ENCODE peak calls at places on chromosomes 12 and 14, in eight cellular contexts. Z is GM20000, Q is foreskin fibroblast, I is cardiac fibroblast, S is B cell, X is HFF-Myc, R is nephron progenitor cell, E is BJ. W is an unnamed sample.

GRCh38 chr12:12718853-12719252 is 1.7 kb downstream of the CDKN1B start:
- DNase-seq in R (peak), E (no peak), X (no peak), S (no peak), I (peak), Q (no peak), Z (no peak), W (no peak)

GRCh38 chr12:58285551-58285950 is 344.2 kb downstream of the ATP23 start:
- DNase-seq in Z (no peak), S (no peak), Q (no peak), R (peak), X (no peak), E (no peak), I (no peak), W (no peak)

GRCh38 chr12:20852649-20853048 is 42.1 kb downstream of the SLCO1B3 start:
- DNase-seq in Z (no peak), Q (no peak), X (no peak), S (no peak), R (no peak), I (no peak), E (no peak), W (no peak)

GRCh38 chr14:100741956-100742355 is 15.3 kb downstream of the DLK1 start:
- DNase-seq in Z (no peak), X (no peak), E (no peak), Q (no peak), S (no peak), I (no peak), R (no peak), W (no peak)

GRCh38 chr14:68593806-68594536 is 198.9 kb downstream of the ZFP36L1 start:
- DNase-seq in I (no peak), Z (no peak), E (no peak), S (peak), X (no peak), R (peak), Q (no peak), W (no peak)

GRCh38 chr12:124684971-124685688 is 117.7 kb upstream of the NCOR2 start:
- DNase-seq in R (no peak), S (no peak), I (peak), Q (peak), Z (no peak), X (peak), E (no peak), W (no peak)

GRCh38 chr14:71647086-71647784 is 285.0 kb upstream of the RGS6 start:
- DNase-seq in Z (no peak), Q (no peak), S (no peak), E (no peak), I (no peak), X (no peak), R (no peak), W (no peak)

GRCh38 chr14:29717906-29718305 is 209.7 kb downstream of the PRKD1 start:
- DNase-seq in R (no peak), E (no peak), I (no peak), X (no peak), Z (no peak), S (no peak), Q (peak), W (no peak)

GRCh38 chr14:54781936-54782802 is 120.5 kb downstream of the GCH1 start:
- DNase-seq in S (no peak), Z (no peak), R (no peak), E (no peak), Q (no peak), I (no peak), X (no peak), W (no peak)

GRCh38 chr14:25032092-25032784 is 17.7 kb downstream of the STXBP6 start:
- DNase-seq in X (no peak), R (no peak), Q (no peak), Z (no peak), S (no peak), E (no peak), I (no peak), W (no peak)

GRCh38 chr12:88627501-88627900 is 47.2 kb upstream of the KITLG start:
- DNase-seq in Z (no peak), Q (no peak), X (no peak), I (no peak), E (no peak), S (no peak), R (no peak), W (no peak)

GRCh38 chr12:107404981-107405380 is 280.6 kb upstream of the PWP1 start:
- DNase-seq in I (peak), X (no peak), Z (peak), S (no peak), E (no peak), R (no peak), Q (no peak), W (peak)

GRCh38 chr12:115543269-115543668 is 734.2 kb downstream of the MED13L start:
- DNase-seq in I (no peak), Z (no peak), Q (no peak), S (no peak), R (no peak), E (no peak), X (peak), W (no peak)

GRCh38 chr14:65382586-65382985 is 29.9 kb upstream of the FUT8 start:
- DNase-seq in Z (no peak), S (no peak), E (no peak), I (no peak), X (no peak), R (no peak), Q (no peak), W (no peak)

GRCh38 chr12:131135786-131136538 is 182.3 kb downstream of the ADGRD1 start:
- DNase-seq in R (no peak), E (no peak), X (no peak), S (peak), I (no peak), Q (no peak), Z (no peak), W (no peak)

GRCh38 chr14:56998728-56999127 is 188.4 kb upstream of the OTX2 start:
- DNase-seq in R (no peak), Z (no peak), E (no peak), Q (no peak), X (no peak), S (no peak), I (no peak), W (no peak)

GRCh38 chr14:76848879-76849278 is 22.7 kb downstream of the LRRC74A start:
- DNase-seq in R (no peak), S (no peak), Q (no peak), Z (no peak), I (no peak), X (no peak), E (no peak), W (no peak)
- TF ChIP-seq CTCF in R (no peak), S (no peak), Q (no peak), Z (no peak), I (no peak), X (no peak), E (no peak), W (no peak)

GRCh38 chr12:13961983-13962382 is 19.4 kb downstream of the GRIN2B start:
- DNase-seq in I (no peak), E (no peak), X (no peak), R (no peak), S (no peak), Q (no peak), Z (no peak), W (no peak)

GRCh38 chr12:13959131-13959734 is 22.2 kb downstream of the GRIN2B start:
- DNase-seq in S (no peak), E (no peak), R (no peak), I (no peak), Q (no peak), Z (no peak), X (no peak), W (no peak)

GRCh38 chr12:13964666-13965065 is 16.7 kb downstream of the GRIN2B start:
- DNase-seq in Q (no peak), S (no peak), R (no peak), E (no peak), X (no peak), Z (no peak), I (no peak), W (no peak)

GRCh38 chr12:13957576-13957975 is 23.8 kb downstream of the GRIN2B start:
- DNase-seq in I (no peak), Z (no peak), R (no peak), E (no peak), S (no peak), X (no peak), Q (no peak), W (no peak)

GRCh38 chr12:13962699-13963098 is 18.7 kb downstream of the GRIN2B start:
- DNase-seq in Z (no peak), X (no peak), S (no peak), I (no peak), Q (no peak), E (no peak), R (peak), W (no peak)
- TF ChIP-seq CTCF in Z (peak), X (no peak), S (peak), I (no peak), Q (no peak), E (peak), R (peak), W (no peak)

DNA sequence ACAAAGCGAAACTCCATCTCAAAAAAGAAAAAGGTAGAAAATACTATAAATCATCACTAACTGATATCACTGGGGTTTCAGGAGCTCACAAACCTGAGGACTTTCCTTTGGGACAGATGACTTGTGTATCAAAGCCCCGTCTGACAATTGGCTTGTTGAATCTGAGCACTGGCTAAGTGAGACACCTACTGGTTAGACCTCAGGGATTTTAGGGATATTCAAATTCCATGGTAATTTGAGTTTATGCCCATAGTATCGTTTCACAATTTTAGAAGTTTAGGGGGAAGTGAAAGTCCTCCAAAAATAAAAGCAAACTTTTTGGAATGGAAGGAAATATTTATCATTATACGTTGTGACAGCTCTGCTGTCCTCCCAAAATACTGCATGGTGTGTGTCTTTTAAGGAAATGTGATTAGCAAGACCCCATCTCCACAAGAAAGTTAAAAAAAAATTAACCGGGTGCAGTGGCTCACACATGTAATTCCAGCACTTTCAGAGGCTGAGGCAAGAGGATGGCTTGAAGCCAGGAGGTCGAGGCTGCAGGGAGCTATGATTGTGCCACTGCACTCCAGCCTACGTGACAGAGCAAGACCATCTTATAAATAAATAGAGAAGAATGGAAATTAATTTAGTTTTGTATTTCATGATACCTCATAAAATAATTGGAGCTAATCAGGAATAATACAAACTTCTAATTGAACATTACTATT is 49.2 kb downstream of the FBXL14 start:
- DNase-seq in R (no peak), X (no peak), S (no peak), I (peak), E (no peak), Q (no peak), Z (no peak), W (no peak)
- TF ChIP-seq CTCF in R (no peak), X (peak), S (no peak), I (peak), E (peak), Q (peak), Z (no peak), W (no peak)

DNA sequence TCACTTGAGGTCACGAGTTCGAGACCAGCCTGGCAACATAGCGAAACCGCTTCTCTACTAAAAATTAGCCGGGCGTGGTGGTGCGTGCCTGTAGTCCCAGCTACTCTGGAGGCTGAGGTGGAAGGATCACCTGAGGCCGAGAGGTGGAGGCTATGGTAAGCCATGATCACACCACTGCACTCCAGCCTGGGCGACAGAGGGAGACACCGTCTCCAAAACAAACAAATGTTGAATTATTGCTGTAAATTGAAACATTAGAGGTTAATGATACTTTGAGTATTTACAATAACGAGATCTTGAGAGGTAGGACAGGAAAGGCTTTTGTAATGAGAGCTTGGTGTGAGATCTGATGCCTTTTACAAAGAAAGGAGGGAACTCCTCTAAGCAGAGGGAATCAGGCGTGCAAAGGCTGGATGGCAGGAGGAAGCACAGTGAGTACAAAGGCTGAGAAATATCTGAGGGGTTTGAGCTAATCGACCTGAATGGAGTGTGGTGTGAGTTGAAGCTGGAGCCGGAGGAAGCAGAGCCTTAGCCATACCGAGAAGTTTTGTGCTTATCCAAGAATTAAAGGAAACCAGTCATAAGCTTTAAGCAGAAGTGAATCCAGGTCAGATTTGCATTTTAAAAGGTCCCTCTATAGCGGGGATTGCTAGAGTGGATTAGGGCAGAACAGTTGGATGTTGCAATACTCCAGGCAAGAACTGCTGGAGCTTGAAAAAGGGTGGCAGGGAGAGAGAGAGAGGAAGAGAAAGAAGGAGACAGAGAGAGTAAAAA is 1.1 kb downstream of the RHNO1 start:
- DNase-seq in I (peak), E (no peak), X (no peak), Q (peak), Z (peak), R (no peak), S (no peak), W (no peak)
- TF ChIP-seq CTCF in I (no peak), E (peak), X (no peak), Q (no peak), Z (no peak), R (no peak), S (no peak), W (no peak)

GRCh38 chr14:23351681-23352505 is 794 bp downstream of the SLC22A17 start:
- DNase-seq in E (no peak), R (peak), I (no peak), Z (peak), S (no peak), Q (no peak), X (no peak), W (no peak)

GRCh38 chr14:23353433-23353780 is 720 bp upstream of the SLC22A17 start:
- DNase-seq in R (no peak), S (no peak), X (no peak), I (no peak), Z (no peak), Q (no peak), E (no peak), W (no peak)

GRCh38 chr14:23356036-23356435 is 3.3 kb upstream of the SLC22A17 start:
- DNase-seq in R (no peak), S (no peak), Z (no peak), X (no peak), E (no peak), Q (no peak), I (no peak), W (no peak)

GRCh38 chr14:23354990-23355389 is 2.3 kb upstream of the SLC22A17 start:
- DNase-seq in X (no peak), E (no peak), Q (no peak), S (no peak), R (no peak), Z (no peak), I (no peak), W (no peak)

GRCh38 chr14:23352506-23353432 is at the start of gene SLC22A17:
- DNase-seq in Q (peak), S (peak), R (peak), E (peak), X (no peak), Z (no peak), I (peak), W (no peak)
- TF ChIP-seq CTCF in Q (peak), S (no peak), R (peak), E (peak), X (no peak), Z (no peak), I (no peak), W (no peak)

DNA sequence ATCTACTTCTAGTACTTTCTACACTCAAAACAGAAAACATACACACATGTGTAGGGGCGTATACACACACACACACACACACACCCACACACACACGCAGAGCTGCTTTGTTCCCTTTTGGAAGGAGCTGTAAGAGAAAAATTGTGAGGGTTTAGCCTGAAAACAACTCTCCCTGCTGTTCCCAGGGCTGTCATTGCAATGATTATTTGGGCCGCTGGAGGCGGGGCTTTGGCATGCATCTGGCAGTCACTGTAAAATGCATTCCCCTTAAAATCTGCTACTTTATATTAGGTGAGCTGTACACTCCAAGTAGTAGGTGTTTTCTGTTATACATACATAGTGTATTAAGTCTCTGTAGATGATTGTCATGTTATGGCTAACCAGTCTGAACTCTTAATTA is 29.1 kb upstream of the SLC38A2 start:
- DNase-seq in E (no peak), Z (no peak), I (peak), S (no peak), X (no peak), R (no peak), Q (peak), W (no peak)
- TF ChIP-seq CTCF in E (peak), Z (no peak), I (peak), S (no peak), X (no peak), R (no peak), Q (peak), W (no peak)